ENCODE peak calls at places on chromosomes 4 and X, in four cellular contexts. J, V, I and Z are unnamed samples.

GRCh38 chr4:71333960-71334951 is 4.6 kb upstream of the SLC4A4 start:
- ATAC-seq in J (no peak), I (no peak), V (no peak), Z (peak)

GRCh38 chrX:105870465-105870864 is 48.1 kb downstream of the NRK start:
- ATAC-seq in J (no peak), V (no peak), I (no peak), Z (no peak)

GRCh38 chr4:121462660-121463261 is 81.9 kb upstream of the QRFPR start:
- ATAC-seq in I (peak), J (peak), V (peak), Z (peak)

GRCh38 chrX:20654596-20655106 is 387.9 kb upstream of the RPS6KA3 start:
- ATAC-seq in I (no peak), J (no peak), V (no peak), Z (peak)

GRCh38 chr4:142194905-142195304 is 558.5 kb downstream of the IL15 start:
- ATAC-seq in I (no peak), J (no peak), V (no peak), Z (no peak)

GRCh38 chr4:152633118-152633517 is 46.7 kb downstream of the TMEM154 start:
- ATAC-seq in V (no peak), J (no peak), I (no peak), Z (peak)

GRCh38 chr4:88439161-88439760 is 17.7 kb upstream of the HERC5 start:
- ATAC-seq in I (no peak), V (no peak), J (peak), Z (no peak)

GRCh38 chr4:81422591-81422990 is 49.1 kb downstream of the RASGEF1B start:
- ATAC-seq in J (no peak), I (peak), V (no peak), Z (no peak)

GRCh38 chr4:99863804-99864203 is 30.4 kb downstream of the LAMTOR3 start:
- ATAC-seq in I (no peak), V (no peak), J (no peak), Z (peak)

GRCh38 chrX:113804293-113804692 is 779.6 kb upstream of the HTR2C start:
- ATAC-seq in I (no peak), J (no peak), V (no peak), Z (no peak)

GRCh38 chr4:53959373-53959772 is 105.0 kb downstream of the CHIC2 start:
- ATAC-seq in J (no peak), I (no peak), V (no peak), Z (no peak)

GRCh38 chr4:99404595-99405287 is 30.4 kb downstream of the ADH7 start:
- ATAC-seq in I (peak), J (peak), V (peak), Z (no peak)

GRCh38 chrX:52865328-52865980 is 2.4 kb downstream of the XAGE3 start:
- ATAC-seq in J (no peak), I (no peak), V (no peak), Z (no peak)

GRCh38 chr4:23856630-23857029 is 33.2 kb downstream of the PPARGC1A start:
- ATAC-seq in V (no peak), I (no peak), J (no peak), Z (no peak)

GRCh38 chr4:164424852-164425251 is 329.1 kb upstream of the SMIM31 start:
- ATAC-seq in J (no peak), I (no peak), V (no peak), Z (no peak)

GRCh38 chr4:43132010-43132582 is 239.6 kb downstream of the GRXCR1 start:
- ATAC-seq in I (no peak), V (no peak), J (no peak), Z (no peak)

GRCh38 chrX:10725071-10725470 is 104.7 kb upstream of the MID1 start:
- ATAC-seq in I (no peak), J (no peak), V (no peak), Z (no peak)

GRCh38 chrX:40663078-40663740 is 15.8 kb upstream of the CXorf38 start:
- ATAC-seq in I (no peak), J (peak), V (no peak), Z (no peak)

GRCh38 chr4:54998991-54999390 is 126.4 kb downstream of the KDR start:
- ATAC-seq in V (peak), I (no peak), J (no peak), Z (no peak)

GRCh38 chr4:174358410-174358809 is 74.7 kb downstream of the CEP44 start:
- ATAC-seq in I (peak), V (no peak), J (peak), Z (no peak)

GRCh38 chrX:39729834-39730670 is 367.7 kb downstream of the BCOR start:
- ATAC-seq in V (no peak), J (no peak), I (no peak), Z (no peak)

GRCh38 chrX:39631275-39631674 is 466.5 kb downstream of the BCOR start:
- ATAC-seq in V (no peak), J (no peak), I (no peak), Z (no peak)

GRCh38 chr4:155629183-155629825 is 37.3 kb upstream of the GUCY1A1 start:
- ATAC-seq in V (no peak), I (peak), J (no peak), Z (no peak)

GRCh38 chr4:17614416-17615299 is at the start of gene MED28:
- ATAC-seq in J (peak), I (peak), V (peak), Z (peak)

GRCh38 chr4:3413675-3414420 is 27.9 kb upstream of the HGFAC start:
- ATAC-seq in I (no peak), V (peak), J (no peak), Z (no peak)